ENCODE peak calls at places on chromosomes 4 and X, in four cellular contexts. I, H, M and B are unnamed samples.

GRCh38 chr4:4672397-4672796 is 130.5 kb upstream of the STX18 start:
- DNase-seq in I (no peak), H (no peak), M (no peak), B (no peak)

GRCh38 chr4:88549815-88550214 is 26.2 kb upstream of the PYURF start:
- DNase-seq in I (no peak), H (no peak), M (no peak), B (no peak)

GRCh38 chr4:5572114-5572513 is 136.2 kb downstream of the EVC2 start:
- DNase-seq in I (peak), H (no peak), M (no peak), B (no peak)

GRCh38 chr4:54063737-54064316 is 578 bp downstream of the CHIC2 start:
- DNase-seq in I (peak), H (peak), M (peak), B (no peak)

GRCh38 chr4:184891765-184892164 is 66.0 kb upstream of the ACSL1 start:
- DNase-seq in I (no peak), H (no peak), M (no peak), B (no peak)

GRCh38 chrX:103220511-103221406 is 5.9 kb downstream of the BEX4 start:
- DNase-seq in I (no peak), H (no peak), M (no peak), B (no peak)

GRCh38 chrX:13716455-13716854 is 18.0 kb downstream of the TRAPPC2 start:
- DNase-seq in I (no peak), H (no peak), M (no peak), B (no peak)

GRCh38 chr4:183932576-183932975 is 27.5 kb downstream of the STOX2 start:
- DNase-seq in I (no peak), H (no peak), M (no peak), B (no peak)

GRCh38 chrX:68719904-68720614 is 72.6 kb downstream of the STARD8 start:
- DNase-seq in I (peak), H (no peak), M (no peak), B (no peak)

GRCh38 chrX:56783450-56783831 is 54.4 kb downstream of the NBDY start:
- DNase-seq in I (no peak), H (no peak), M (no peak), B (no peak)

GRCh38 chrX:1591863-1592127 is 391 bp downstream of the AKAP17A start:
- DNase-seq in I (peak), H (no peak), M (no peak), B (no peak)

GRCh38 chr4:4412661-4413372 is 25.9 kb downstream of the NSG1 start:
- DNase-seq in I (peak), H (no peak), M (no peak), B (no peak)

GRCh38 chr4:120052840-120053239 is 13.8 kb downstream of the MAD2L1 start:
- DNase-seq in I (peak), H (no peak), M (no peak), B (peak)

GRCh38 chr4:8847764-8848163 is 23.9 kb downstream of the HMX1 start:
- DNase-seq in I (no peak), H (no peak), M (no peak), B (no peak)

GRCh38 chrX:15816886-15817285 is 26.6 kb downstream of the ZRSR2 start:
- DNase-seq in I (no peak), H (peak), M (peak), B (no peak)

GRCh38 chr4:54085284-54085683 is 14.7 kb upstream of the GSX2 start:
- DNase-seq in I (peak), H (peak), M (no peak), B (no peak)

GRCh38 chrX:30888526-30889146 is 418 bp downstream of the TAB3 start:
- DNase-seq in I (peak), H (peak), M (no peak), B (no peak)

GRCh38 chrX:112147206-112147605 is 64.6 kb upstream of the TRPC5 start:
- DNase-seq in I (no peak), H (no peak), M (no peak), B (no peak)

GRCh38 chr4:75494563-75494962 is 19.6 kb downstream of the RCHY1 start:
- DNase-seq in I (no peak), H (no peak), M (no peak), B (no peak)

GRCh38 chr4:80184053-80184790 is 13.1 kb upstream of the PRDM8 start:
- DNase-seq in I (peak), H (peak), M (peak), B (no peak)

GRCh38 chr4:78529569-78530209 is 21.9 kb upstream of the ANXA3 start:
- DNase-seq in I (no peak), H (no peak), M (no peak), B (no peak)

GRCh38 chr4:7939377-7940108 is at the start of gene AFAP1:
- DNase-seq in I (peak), H (peak), M (peak), B (peak)

GRCh38 chr4:142663828-142664227 is 182.3 kb downstream of the INPP4B start:
- DNase-seq in I (no peak), H (no peak), M (no peak), B (no peak)

GRCh38 chr4:184787766-184788503 is 37.8 kb downstream of the ACSL1 start:
- DNase-seq in I (peak), H (no peak), M (no peak), B (no peak)

GRCh38 chr4:153215976-153216375 is 11.7 kb downstream of the TRIM2 start:
- DNase-seq in I (no peak), H (no peak), M (no peak), B (no peak)

GRCh38 chr4:166887457-166887856 is 346.8 kb downstream of the SPOCK3 start:
- DNase-seq in I (no peak), H (no peak), M (no peak), B (no peak)

GRCh38 chr4:98627883-98628282 is 30.5 kb downstream of the TSPAN5 start:
- DNase-seq in I (peak), H (no peak), M (no peak), B (no peak)